ENCODE peak calls at places on chromosomes 2 and 18, in ten cellular contexts. V is astrocyte of the spinal cord; K is endodermal cell; F is brain microvascular endothelial cell; A is small intestine; N is CD4-positive, CD25-positive, alpha-beta regulatory T cell; Y is H7; P is stomach; S is IMR-90; X is heart right ventricle. L is an unnamed sample.
A peak's percentile ranks its signal among the peaks of the same experiment; 100 is the strongest.

GRCh38 chr18:55321268-55322175 is 266.5 kb downstream of the TCF4 start:
- DNase-seq in V (peak; percentile 95), K (peak; percentile 94), F (peak; percentile 91), A (peak; percentile 54), N (no peak), Y (peak; percentile 54), P (peak; percentile 73), S (peak; percentile 89), X (peak; percentile 95), L (peak; percentile 82)

GRCh38 chr2:190344275-190344827 is 962 bp downstream of the INPP1 start:
- DNase-seq in V (no peak), K (peak; percentile 84), F (no peak), A (peak; percentile 77), N (no peak), Y (no peak), P (peak; percentile 48), S (no peak), X (peak; percentile 59), L (no peak)

GRCh38 chr18:73829146-73829545 is 318.5 kb downstream of the FBXO15 start:
- DNase-seq in V (no peak), K (no peak), F (no peak), A (no peak), N (no peak), Y (no peak), P (no peak), S (no peak), X (no peak), L (no peak)

GRCh38 chr2:208208335-208209085 is 18.7 kb upstream of the C2orf80 start:
- DNase-seq in V (no peak), K (no peak), F (no peak), A (no peak), N (no peak), Y (no peak), P (no peak), S (no peak), X (no peak), L (no peak)

GRCh38 chr2:101012706-101013181 is 10.7 kb downstream of the RPL31 start:
- DNase-seq in V (peak; percentile 44), K (no peak), F (peak; percentile 44), A (peak; percentile 42), N (peak; percentile 43), Y (no peak), P (no peak), S (peak; percentile 45), X (peak; percentile 26), L (no peak)

GRCh38 chr2:239324456-239324855 is 76.4 kb downstream of the HDAC4 start:
- DNase-seq in V (no peak), K (peak; percentile 49), F (no peak), A (no peak), N (no peak), Y (peak; percentile 65), P (peak; percentile 22), S (no peak), X (peak; percentile 2), L (no peak)

GRCh38 chr2:222408684-222409083 is 15.7 kb upstream of the SGPP2 start:
- DNase-seq in V (no peak), K (no peak), F (no peak), A (no peak), N (no peak), Y (no peak), P (no peak), S (no peak), X (no peak), L (no peak)

GRCh38 chr2:71816815-71817214 is 330.8 kb downstream of the CYP26B1 start:
- DNase-seq in V (no peak), K (no peak), F (no peak), A (no peak), N (no peak), Y (no peak), P (no peak), S (no peak), X (no peak), L (no peak)

GRCh38 chr2:17976871-17977746 is 98.6 kb downstream of the KCNS3 start:
- DNase-seq in V (peak; percentile 99), K (no peak), F (peak; percentile 97), A (peak; percentile 2), N (no peak), Y (no peak), P (no peak), S (peak; percentile 100), X (peak; percentile 10), L (peak; percentile 100)

GRCh38 chr18:41624461-41624860 is 330.6 kb upstream of the PIK3C3 start:
- DNase-seq in V (no peak), K (no peak), F (peak; percentile 6), A (no peak), N (no peak), Y (no peak), P (no peak), S (no peak), X (no peak), L (no peak)

GRCh38 chr2:85888020-85888744 is 608 bp downstream of the ST3GAL5 start:
- DNase-seq in V (no peak), K (peak; percentile 70), F (no peak), A (no peak), N (peak; percentile 42), Y (peak; percentile 71), P (no peak), S (no peak), X (no peak), L (no peak)

GRCh38 chr2:69846182-69847067 is 17.0 kb downstream of the GMCL1 start:
- DNase-seq in V (no peak), K (no peak), F (no peak), A (no peak), N (no peak), Y (no peak), P (no peak), S (no peak), X (no peak), L (no peak)

GRCh38 chr2:9178110-9178904 is 28.3 kb upstream of the ASAP2 start:
- DNase-seq in V (no peak), K (peak; percentile 66), F (peak; percentile 39), A (peak; percentile 75), N (no peak), Y (no peak), P (peak; percentile 67), S (no peak), X (no peak), L (no peak)

DNA sequence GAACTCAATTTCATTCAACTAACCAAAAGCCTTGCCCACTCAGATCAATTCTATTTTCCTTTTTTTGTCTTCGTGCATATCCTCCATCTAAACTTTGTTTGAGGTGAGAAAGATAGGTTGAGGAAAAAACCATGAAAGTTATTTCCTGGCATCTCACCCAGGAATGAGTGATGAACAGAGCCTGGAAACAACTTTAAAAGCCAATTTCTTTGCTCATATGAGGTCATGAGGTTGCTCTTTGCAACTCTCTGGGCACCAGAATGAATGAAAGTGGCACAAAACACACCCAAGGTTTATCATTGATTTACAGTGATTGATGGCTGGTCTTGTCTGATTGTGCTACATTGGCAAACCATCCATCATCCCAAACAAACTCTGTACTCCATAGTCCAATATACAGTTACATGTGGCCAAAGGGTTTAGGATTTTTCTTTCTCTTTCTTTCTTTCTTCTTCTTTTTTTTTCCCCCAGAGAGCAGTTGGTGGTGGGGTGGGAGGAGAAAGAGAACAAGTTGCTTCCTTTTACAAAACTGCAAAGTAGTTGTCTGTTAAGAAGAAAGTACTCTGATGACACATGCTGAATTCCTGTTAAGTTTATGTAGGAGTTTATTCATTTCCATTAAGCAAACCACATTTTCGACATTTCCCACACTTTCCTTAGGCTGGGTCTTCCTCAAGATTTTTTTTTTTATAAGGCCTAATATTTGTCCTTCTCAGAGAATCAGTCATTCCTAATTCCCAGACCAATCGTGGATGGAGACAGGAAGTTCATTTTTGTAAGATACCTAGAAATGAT is 575.9 kb upstream of the ZEB2 start:
- DNase-seq in V (peak; percentile 70), K (no peak), F (peak; percentile 39), A (no peak), N (no peak), Y (no peak), P (no peak), S (peak; percentile 93), X (no peak), L (peak; percentile 86)
- H3K4me3 ChIP-seq in V (no peak overlapping the region), K (no peak overlapping the region), F (no peak overlapping the region), A (no peak overlapping the region), N (no peak overlapping the region), Y (no peak overlapping the region), P (no peak overlapping the region), S (no peak overlapping the region), X (no peak overlapping the region), L (no peak overlapping the region)

GRCh38 chr2:16507655-16508054 is 158.0 kb downstream of the CYRIA start:
- DNase-seq in V (no peak), K (peak; percentile 65), F (no peak), A (no peak), N (no peak), Y (peak; percentile 56), P (no peak), S (no peak), X (no peak), L (no peak)
- H3K4me3 ChIP-seq in V (no peak overlapping the region), K (peak overlapping the region; percentile 60), F (peak overlapping the region; percentile 12), A (peak overlapping the region; percentile 35), N (no peak overlapping the region), Y (peak overlapping the region; percentile 44), P (peak overlapping the region; percentile 34), S (no peak overlapping the region), X (peak overlapping the region; percentile 46), L (no peak overlapping the region)

DNA sequence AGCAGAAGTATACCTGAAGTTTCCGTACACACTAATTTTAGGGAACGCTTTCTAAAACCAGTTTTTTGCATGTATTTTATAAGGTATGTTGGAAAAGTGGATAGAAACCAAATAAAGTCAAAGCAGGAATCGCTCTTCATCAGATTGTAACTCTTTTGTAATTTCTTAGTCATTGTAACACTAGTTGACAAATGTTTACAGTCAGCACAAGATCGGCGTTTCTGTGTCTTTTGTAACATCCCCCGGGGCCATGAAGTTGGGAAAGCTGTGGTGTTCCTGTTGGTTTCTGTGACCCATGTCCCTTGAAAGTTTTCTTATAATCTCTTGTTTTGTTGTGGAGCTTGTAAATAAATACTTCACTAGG is 486 bp upstream of the NMI start:
- DNase-seq in V (no peak), K (no peak), F (no peak), A (no peak), N (no peak), Y (peak; percentile 45), P (no peak), S (peak; percentile 53), X (peak; percentile 20), L (peak; percentile 5)
- H3K4me3 ChIP-seq in V (peak overlapping the region; percentile 51), K (peak overlapping the region; percentile 71), F (peak overlapping the region; percentile 77), A (peak overlapping the region; percentile 84), N (peak overlapping the region; percentile 99), Y (peak overlapping the region; percentile 64), P (peak overlapping the region; percentile 67), S (peak overlapping the region; percentile 57), X (peak overlapping the region; percentile 67), L (peak overlapping the region; percentile 62)

GRCh38 chr2:182426082-182426914 is 538 bp downstream of the PDE1A start:
- DNase-seq in V (no peak), K (peak; percentile 38), F (no peak), A (no peak), N (no peak), Y (no peak), P (no peak), S (peak; percentile 57), X (no peak), L (no peak)

GRCh38 chr2:182422864-182423263 is 4.0 kb downstream of the PDE1A start:
- DNase-seq in V (no peak), K (no peak), F (no peak), A (no peak), N (no peak), Y (no peak), P (no peak), S (no peak), X (no peak), L (no peak)

GRCh38 chr2:182432051-182432450 is 5.2 kb upstream of the PDE1A start:
- DNase-seq in V (no peak), K (no peak), F (no peak), A (no peak), N (no peak), Y (no peak), P (no peak), S (peak; percentile 8), X (no peak), L (no peak)

GRCh38 chr2:182426915-182427233 is at the start of gene PDE1A:
- DNase-seq in V (no peak), K (no peak), F (no peak), A (no peak), N (no peak), Y (no peak), P (no peak), S (no peak), X (peak; percentile 17), L (no peak)
- H3K4me3 ChIP-seq in V (no peak within 1 kb of the TSS), K (no peak within 1 kb of the TSS), F (no peak within 1 kb of the TSS), A (no peak within 1 kb of the TSS), N (no peak within 1 kb of the TSS), Y (no peak within 1 kb of the TSS), P (peak within 1 kb of the TSS; percentile 26), S (peak within 1 kb of the TSS; percentile 20), X (peak within 1 kb of the TSS; percentile 51), L (no peak within 1 kb of the TSS)

L was measured in skeletal muscle cell.